ENCODE peak calls at places on chromosomes 12 and 14, in five cellular contexts. J is HT1080; U is stimulated activated CD8-positive, alpha-beta memory T cell treated with anti-CD3 and anti-CD28 coated beads, Interleukin-15, amount 100 ng/mL, for 1 hour; K is mucosa of gallbladder; A is AG10803. S is an unnamed sample.

GRCh38 chr14:40494483-40494882 is 1062.2 kb upstream of the FBXO33 start:
- DNase-seq in J (no peak), U (no peak), K (no peak), A (no peak), S (no peak)

GRCh38 chr12:12449533-12450025 is 92.7 kb downstream of the BORCS5 start:
- DNase-seq in J (no peak), U (no peak), K (peak), A (no peak), S (no peak)

GRCh38 chr12:67634167-67634793 is 14.3 kb upstream of the DYRK2 start:
- DNase-seq in J (no peak), U (no peak), K (no peak), A (no peak), S (no peak)

GRCh38 chr14:50363734-50364113 is 33.0 kb downstream of the CDKL1 start:
- DNase-seq in J (peak), U (peak), K (no peak), A (peak), S (peak)

GRCh38 chr14:80850197-80850814 is 91.2 kb downstream of the CEP128 start:
- DNase-seq in J (peak), U (no peak), K (no peak), A (peak), S (no peak)

GRCh38 chr14:62133776-62134175 is 371.6 kb downstream of the SNAPC1 start:
- DNase-seq in J (no peak), U (no peak), K (no peak), A (no peak), S (no peak)

GRCh38 chr12:103855036-103855712 is 14.1 kb upstream of the NT5DC3 start:
- DNase-seq in J (peak), U (no peak), K (peak), A (peak), S (no peak)

GRCh38 chr12:7486512-7486911 is 17.1 kb downstream of the CD163 start:
- DNase-seq in J (no peak), U (no peak), K (no peak), A (no peak), S (no peak)

GRCh38 chr14:81400202-81400678 is at the start of gene STON2:
- DNase-seq in J (peak), U (no peak), K (peak), A (peak), S (peak)

GRCh38 chr12:66409195-66409871 is 107.0 kb downstream of the HELB start:
- DNase-seq in J (peak), U (peak), K (peak), A (peak), S (peak)

GRCh38 chr14:69654109-69654508 is 42.7 kb downstream of the SUSD6 start:
- DNase-seq in J (no peak), U (no peak), K (peak), A (no peak), S (no peak)

GRCh38 chr12:120140603-120141002 is 24.1 kb upstream of the RAB35 start:
- DNase-seq in J (no peak), U (no peak), K (no peak), A (no peak), S (no peak)

GRCh38 chr12:23253191-23253590 is 628.2 kb downstream of the ETNK1 start:
- DNase-seq in J (peak), U (no peak), K (no peak), A (no peak), S (no peak)

GRCh38 chr12:49293056-49293956 is 1.6 kb upstream of the PRPH start:
- DNase-seq in J (peak), U (no peak), K (no peak), A (no peak), S (no peak)

GRCh38 chr14:32692441-32692840 is 246.2 kb upstream of the NPAS3 start:
- DNase-seq in J (no peak), U (no peak), K (no peak), A (no peak), S (no peak)

GRCh38 chr14:93914278-93914677 is 12.9 kb upstream of the FAM181A start:
- DNase-seq in J (peak), U (no peak), K (peak), A (no peak), S (no peak)

S was measured in DND-41.